ENCODE peak calls at places on chromosome 19, in ten cellular contexts. C is mammary epithelial cell, Y is tibial artery, I is HFF-Myc, Q is uterus, A is HFFc6, F is GM13977, M is adrenal gland, J is GM10248, N is AG09309. L is an unnamed sample.

GRCh38 chr19:54309811-54310210 is 3.2 kb downstream of the LILRA5 start:
- DNase-seq in A (no peak), Q (no peak), M (no peak), N (no peak), J (no peak), I (no peak), Y (no peak), C (no peak), F (no peak), L (no peak)

GRCh38 chr19:54388803-54389144 is 24.0 kb upstream of the LAIR1 start:
- DNase-seq in F (peak; percentile 43), J (no peak), Y (no peak), A (no peak), N (no peak), C (no peak), Q (no peak), M (no peak), I (no peak), L (no peak)

GRCh38 chr19:48965806-48966540 is 864 bp downstream of the FTL start:
- DNase-seq in J (peak; percentile 73), F (peak; percentile 82), M (peak; percentile 90), Y (peak; percentile 92), I (no peak), N (no peak), C (peak; percentile 88), Q (peak; percentile 91), A (peak; percentile 74), L (peak; percentile 93)

GRCh38 chr19:46385636-46386035 is 27.7 kb downstream of the CCDC8 start:
- DNase-seq in A (no peak), I (no peak), N (no peak), Q (no peak), C (no peak), M (peak; percentile 6), Y (no peak), J (no peak), F (no peak), L (no peak)

GRCh38 chr19:8500158-8500557 is 2.3 kb downstream of the PRAM1 start:
- DNase-seq in I (no peak), M (no peak), Q (no peak), F (no peak), A (no peak), N (no peak), Y (no peak), C (no peak), J (no peak), L (no peak)

GRCh38 chr19:16041571-16042386 is 34.5 kb upstream of the TPM4 start:
- DNase-seq in I (peak; percentile 24), F (peak; percentile 84), Q (peak; percentile 84), C (peak; percentile 61), Y (peak; percentile 69), J (peak; percentile 86), N (peak; percentile 13), A (peak; percentile 50), M (peak; percentile 85), L (peak; percentile 75)

GRCh38 chr19:42601811-42602443 is 7.2 kb upstream of the CEACAM8 start:
- DNase-seq in C (peak; percentile 25), Y (no peak), I (peak; percentile 12), F (peak; percentile 31), J (peak; percentile 33), A (peak; percentile 28), M (peak; percentile 31), N (no peak), Q (no peak), L (peak; percentile 60)

GRCh38 chr19:41362143-41362847 is 1.7 kb downstream of the B9D2 start:
- DNase-seq in C (no peak), M (no peak), N (no peak), F (no peak), A (no peak), Q (no peak), I (no peak), Y (no peak), J (no peak), L (no peak)

GRCh38 chr19:2607712-2608601 is 94.5 kb downstream of the GNG7 start:
- DNase-seq in C (no peak), F (peak; percentile 64), N (no peak), M (no peak), Y (peak; percentile 11), I (no peak), Q (no peak), J (peak; percentile 71), A (no peak), L (no peak)

GRCh38 chr19:7373862-7374261 is 25.1 kb downstream of the ARHGEF18 start:
- DNase-seq in I (no peak), N (no peak), Q (no peak), J (no peak), M (no peak), C (no peak), F (no peak), A (peak; percentile 11), Y (no peak), L (no peak)

GRCh38 chr19:11278670-11279069 is 16.3 kb upstream of the DOCK6 start:
- DNase-seq in M (no peak), Y (no peak), J (no peak), Q (no peak), C (no peak), F (no peak), N (no peak), I (no peak), A (no peak), L (no peak)

GRCh38 chr19:5031231-5032100 is 62.6 kb downstream of the KDM4B start:
- DNase-seq in M (peak; percentile 86), Y (peak; percentile 80), C (peak; percentile 48), I (no peak), A (peak; percentile 67), N (no peak), J (peak; percentile 93), F (peak; percentile 95), Q (peak; percentile 84), L (peak; percentile 82)

GRCh38 chr19:40165362-40165937 is 25.8 kb upstream of the MAP3K10 start:
- DNase-seq in F (peak; percentile 76), Q (no peak), C (no peak), A (peak; percentile 25), J (peak; percentile 68), I (no peak), N (no peak), M (peak; percentile 54), Y (peak; percentile 44), L (peak; percentile 42)

GRCh38 chr19:52542984-52543664 is 15.7 kb downstream of the ZNF808 start:
- DNase-seq in C (no peak), Y (no peak), J (peak; percentile 11), A (no peak), Q (no peak), M (no peak), F (no peak), I (no peak), N (no peak), L (no peak)

GRCh38 chr19:28980236-28980868 is 232.6 kb downstream of the UQCRFS1 start:
- DNase-seq in J (no peak), M (no peak), I (no peak), F (no peak), A (peak; percentile 71), Y (no peak), Q (no peak), C (no peak), N (peak; percentile 40), L (no peak)
- TF ChIP-seq CTCF in J (no peak), M (peak; percentile 19), I (no peak), F (no peak), A (peak; percentile 79), Y (no peak), Q (no peak), C (no peak), N (peak; percentile 94), L (no peak)

DNA sequence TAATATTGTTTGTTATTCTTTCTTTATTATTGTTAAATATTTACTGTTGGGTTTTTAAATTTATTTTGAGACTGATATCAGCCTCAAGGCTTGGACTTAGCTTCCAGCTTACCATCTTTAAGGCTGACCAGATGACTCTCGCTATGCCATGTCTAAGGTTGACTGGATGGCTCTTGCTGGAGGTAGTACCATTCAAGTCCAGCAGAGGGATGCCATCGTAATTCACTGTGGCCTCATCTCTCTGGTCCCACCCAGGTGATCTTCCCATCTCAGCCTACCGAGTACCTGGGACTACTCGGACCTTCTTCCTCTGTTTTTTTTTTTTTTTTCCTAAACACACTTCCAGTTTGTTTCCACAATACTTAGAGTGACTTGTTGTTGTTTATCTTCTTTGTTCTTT is 41.7 kb upstream of the ZNF91 start:
- DNase-seq in J (no peak), Y (no peak), M (no peak), I (no peak), N (no peak), Q (no peak), F (no peak), A (no peak), C (no peak), L (no peak)
- TF ChIP-seq CTCF in J (no peak), Y (no peak), M (no peak), I (no peak), N (peak; percentile 38), Q (no peak), F (peak; percentile 28), A (no peak), C (peak; percentile 46), L (no peak)

DNA sequence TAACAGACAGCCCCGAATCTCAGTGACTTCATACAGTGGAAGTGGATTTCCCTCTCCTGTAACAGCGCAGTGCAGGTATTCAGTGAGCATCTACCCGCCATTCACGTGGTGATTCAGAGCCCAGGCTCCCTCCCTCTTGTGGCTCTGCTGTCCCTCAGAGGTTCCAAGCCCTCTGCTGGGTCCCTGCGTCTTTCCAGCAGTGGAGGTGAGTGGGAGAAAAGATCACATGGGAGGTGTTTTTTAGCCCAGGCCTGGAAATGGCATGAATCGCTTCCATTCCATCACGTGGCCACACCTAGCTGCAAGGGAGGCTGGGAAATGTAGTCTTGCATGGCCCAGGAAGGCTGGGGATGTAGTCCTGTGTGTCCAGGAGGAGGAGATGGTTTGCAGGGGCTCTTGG is 61.4 kb downstream of the DPF1 start:
- DNase-seq in Q (no peak), N (no peak), M (no peak), A (no peak), J (no peak), Y (no peak), C (no peak), F (no peak), I (no peak), L (no peak)
- TF ChIP-seq CTCF in Q (no peak), N (no peak), M (no peak), A (no peak), J (no peak), Y (no peak), C (no peak), F (no peak), I (no peak), L (no peak)

GRCh38 chr19:56959211-56959610 is 118.7 kb upstream of the PEG3 start:
- DNase-seq in M (no peak), Q (no peak), F (no peak), C (no peak), Y (no peak), J (no peak), I (no peak), A (no peak), N (no peak), L (no peak)
- TF ChIP-seq CTCF in M (no peak), Q (no peak), F (no peak), C (no peak), Y (no peak), J (no peak), I (no peak), A (no peak), N (no peak), L (no peak)